ENCODE peak calls at places on chromosomes 4 and X, in seven cellular contexts. One of them, this sample, is unnamed. For H3K4me1, the result is how much of the 10 kb centered on the place peaks cover.

GRCh38 chr4:153792007-153792892 is 3.4 kb upstream of the SFRP2 start:
- DNase-seq in left ventricle myocardium inferior: no peak
- DNase-seq in neural progenitor cell: peak
- DNase-seq in PC-3: no peak
- DNase-seq in heart right ventricle: peak
- DNase-seq in transverse colon: peak
- DNase-seq in astrocyte: no peak
- DNase-seq in this sample: peak

GRCh38 chr4:151887151-151887815 is 126.5 kb upstream of the GATB start:
- DNase-seq in astrocyte: peak
- DNase-seq in transverse colon: no peak
- DNase-seq in left ventricle myocardium inferior: no peak
- DNase-seq in neural progenitor cell: no peak
- DNase-seq in heart right ventricle: no peak
- DNase-seq in PC-3: peak
- DNase-seq in this sample: no peak

GRCh38 chr4:110104661-110105060 is 93.8 kb downstream of the ELOVL6 start:
- DNase-seq in heart right ventricle: no peak
- DNase-seq in transverse colon: no peak
- DNase-seq in neural progenitor cell: peak
- DNase-seq in PC-3: no peak
- DNase-seq in astrocyte: no peak
- DNase-seq in left ventricle myocardium inferior: no peak
- DNase-seq in this sample: no peak

GRCh38 chrX:50905334-50905733 is 5.2 kb upstream of the BMP15 start:
- DNase-seq in astrocyte: no peak
- DNase-seq in left ventricle myocardium inferior: no peak
- DNase-seq in PC-3: peak
- DNase-seq in transverse colon: peak
- DNase-seq in heart right ventricle: no peak
- DNase-seq in neural progenitor cell: peak
- DNase-seq in this sample: no peak

GRCh38 chrX:112851161-112851779 is 10.6 kb upstream of the AMOT start:
- DNase-seq in transverse colon: no peak
- DNase-seq in heart right ventricle: no peak
- DNase-seq in PC-3: no peak
- DNase-seq in astrocyte: no peak
- DNase-seq in left ventricle myocardium inferior: no peak
- DNase-seq in neural progenitor cell: peak
- DNase-seq in this sample: no peak

GRCh38 chr4:139815646-139816601 is 150.3 kb downstream of the MGST2 start:
- DNase-seq in left ventricle myocardium inferior: peak
- DNase-seq in transverse colon: peak
- DNase-seq in PC-3: peak
- DNase-seq in astrocyte: peak
- DNase-seq in neural progenitor cell: peak
- DNase-seq in heart right ventricle: peak
- DNase-seq in this sample: peak

GRCh38 chr4:52244773-52245360 is 193.8 kb downstream of the SPATA18 start:
- DNase-seq in neural progenitor cell: no peak
- DNase-seq in PC-3: peak
- DNase-seq in astrocyte: no peak
- DNase-seq in heart right ventricle: no peak
- DNase-seq in left ventricle myocardium inferior: no peak
- DNase-seq in transverse colon: no peak
- DNase-seq in this sample: no peak

GRCh38 chrX:154136627-154137161 is 7.3 kb upstream of the OPN1LW start:
- DNase-seq in transverse colon: peak
- DNase-seq in PC-3: peak
- DNase-seq in heart right ventricle: peak
- DNase-seq in astrocyte: peak
- DNase-seq in neural progenitor cell: peak
- DNase-seq in left ventricle myocardium inferior: peak
- DNase-seq in this sample: peak

GRCh38 chrX:134246282-134246681 is 9.3 kb downstream of the CCDC160 start:
- DNase-seq in PC-3: peak
- DNase-seq in transverse colon: no peak
- DNase-seq in heart right ventricle: no peak
- DNase-seq in neural progenitor cell: peak
- DNase-seq in astrocyte: no peak
- DNase-seq in left ventricle myocardium inferior: no peak
- DNase-seq in this sample: no peak

GRCh38 chr4:75289843-75290616 is 224.2 kb downstream of the RCHY1 start:
- DNase-seq in astrocyte: no peak
- DNase-seq in neural progenitor cell: peak
- DNase-seq in left ventricle myocardium inferior: no peak
- DNase-seq in transverse colon: peak
- DNase-seq in heart right ventricle: no peak
- DNase-seq in PC-3: peak
- DNase-seq in this sample: no peak

GRCh38 chr4:42397635-42398447 is 553 bp downstream of the SHISA3 start:
- DNase-seq in astrocyte: peak
- DNase-seq in neural progenitor cell: peak
- DNase-seq in heart right ventricle: no peak
- DNase-seq in transverse colon: no peak
- DNase-seq in PC-3: peak
- DNase-seq in left ventricle myocardium inferior: peak
- DNase-seq in this sample: peak

GRCh38 chrX:71367396-71367795 is 1.2 kb downstream of the TAF1 start:
- DNase-seq in neural progenitor cell: no peak
- DNase-seq in PC-3: no peak
- DNase-seq in transverse colon: no peak
- DNase-seq in astrocyte: no peak
- DNase-seq in heart right ventricle: no peak
- DNase-seq in left ventricle myocardium inferior: no peak
- DNase-seq in this sample: no peak

GRCh38 chrX:48919947-48920712 is 1.3 kb upstream of the PIM2 start:
- DNase-seq in transverse colon: no peak
- DNase-seq in PC-3: no peak
- DNase-seq in left ventricle myocardium inferior: no peak
- DNase-seq in astrocyte: no peak
- DNase-seq in heart right ventricle: no peak
- DNase-seq in neural progenitor cell: no peak
- DNase-seq in this sample: no peak

GRCh38 chr4:1201851-1202525 is 29.6 kb upstream of the SPON2 start:
- DNase-seq in heart right ventricle: peak
- DNase-seq in transverse colon: peak
- DNase-seq in left ventricle myocardium inferior: no peak
- DNase-seq in astrocyte: peak
- DNase-seq in neural progenitor cell: no peak
- DNase-seq in PC-3: no peak
- DNase-seq in this sample: peak

GRCh38 chr4:161252520-161253141 is 911.2 kb downstream of the FSTL5 start:
- DNase-seq in astrocyte: no peak
- DNase-seq in PC-3: peak
- DNase-seq in heart right ventricle: no peak
- DNase-seq in transverse colon: no peak
- DNase-seq in neural progenitor cell: no peak
- DNase-seq in left ventricle myocardium inferior: no peak
- DNase-seq in this sample: no peak

GRCh38 chrX:1212532-1212931 is at the start of gene CRLF2:
- DNase-seq in neural progenitor cell: no peak
- DNase-seq in astrocyte: no peak
- DNase-seq in left ventricle myocardium inferior: no peak
- DNase-seq in heart right ventricle: no peak
- DNase-seq in PC-3: peak
- DNase-seq in transverse colon: no peak
- DNase-seq in this sample: no peak

GRCh38 chrX:30887288-30887687 is 1.8 kb downstream of the TAB3 start:
- DNase-seq in transverse colon: no peak
- DNase-seq in astrocyte: no peak
- DNase-seq in PC-3: no peak
- DNase-seq in heart right ventricle: no peak
- DNase-seq in neural progenitor cell: no peak
- DNase-seq in left ventricle myocardium inferior: no peak
- DNase-seq in this sample: no peak

GRCh38 chrX:100747090-100747489 is 15.2 kb upstream of the SYTL4 start:
- DNase-seq in heart right ventricle: no peak
- DNase-seq in neural progenitor cell: no peak
- DNase-seq in transverse colon: no peak
- DNase-seq in PC-3: no peak
- DNase-seq in left ventricle myocardium inferior: no peak
- DNase-seq in astrocyte: no peak
- DNase-seq in this sample: no peak

GRCh38 chr4:173230077-173230476 is 61.5 kb downstream of the GALNT7 start:
- DNase-seq in astrocyte: no peak
- DNase-seq in PC-3: no peak
- DNase-seq in heart right ventricle: no peak
- DNase-seq in left ventricle myocardium inferior: no peak
- DNase-seq in transverse colon: no peak
- DNase-seq in neural progenitor cell: no peak
- DNase-seq in this sample: no peak

GRCh38 chr4:173237152-173237551 is 68.5 kb downstream of the GALNT7 start:
- DNase-seq in left ventricle myocardium inferior: no peak
- DNase-seq in neural progenitor cell: no peak
- DNase-seq in heart right ventricle: no peak
- DNase-seq in PC-3: peak
- DNase-seq in transverse colon: no peak
- DNase-seq in astrocyte: no peak
- DNase-seq in this sample: no peak

GRCh38 chr4:173231916-173232315 is 63.3 kb downstream of the GALNT7 start:
- DNase-seq in heart right ventricle: no peak
- DNase-seq in left ventricle myocardium inferior: no peak
- DNase-seq in neural progenitor cell: no peak
- DNase-seq in transverse colon: no peak
- DNase-seq in astrocyte: no peak
- DNase-seq in PC-3: peak
- DNase-seq in this sample: no peak

GRCh38 chr4:173237722-173238121 is 69.1 kb downstream of the GALNT7 start:
- DNase-seq in neural progenitor cell: no peak
- DNase-seq in heart right ventricle: no peak
- DNase-seq in astrocyte: no peak
- DNase-seq in left ventricle myocardium inferior: no peak
- DNase-seq in transverse colon: no peak
- DNase-seq in PC-3: no peak
- DNase-seq in this sample: no peak

GRCh38 chr4:173235050-173235449 is 66.4 kb downstream of the GALNT7 start:
- DNase-seq in neural progenitor cell: no peak
- DNase-seq in transverse colon: no peak
- DNase-seq in astrocyte: no peak
- DNase-seq in PC-3: no peak
- DNase-seq in left ventricle myocardium inferior: no peak
- DNase-seq in heart right ventricle: no peak
- DNase-seq in this sample: no peak
- TF ChIP-seq CTCF in neural progenitor cell: no peak
- TF ChIP-seq CTCF in transverse colon: no peak
- TF ChIP-seq CTCF in astrocyte: no peak
- TF ChIP-seq CTCF in PC-3: no peak
- TF ChIP-seq CTCF in left ventricle myocardium inferior: no peak
- TF ChIP-seq CTCF in heart right ventricle: no peak
- TF ChIP-seq CTCF in this sample: no peak

GRCh38 chrX:53440631-53441517 is 6.7 kb upstream of the HSD17B10 start:
- DNase-seq in PC-3: peak
- DNase-seq in left ventricle myocardium inferior: peak
- DNase-seq in transverse colon: peak
- DNase-seq in neural progenitor cell: peak
- DNase-seq in astrocyte: peak
- DNase-seq in heart right ventricle: peak
- DNase-seq in this sample: peak
- H3K4me1 ChIP-seq in PC-3: under half
- H3K4me1 ChIP-seq in left ventricle myocardium inferior: under half
- H3K4me1 ChIP-seq in transverse colon: under half
- H3K4me1 ChIP-seq in neural progenitor cell: under half
- H3K4me1 ChIP-seq in astrocyte: under half
- H3K4me1 ChIP-seq in heart right ventricle: under half
- H3K4me1 ChIP-seq in this sample: under half

GRCh38 chr4:149690726-149691125 is 124.9 kb downstream of the IQCM start:
- DNase-seq in left ventricle myocardium inferior: no peak
- DNase-seq in neural progenitor cell: no peak
- DNase-seq in heart right ventricle: no peak
- DNase-seq in astrocyte: no peak
- DNase-seq in PC-3: no peak
- DNase-seq in transverse colon: no peak
- DNase-seq in this sample: no peak
- TF ChIP-seq CTCF in left ventricle myocardium inferior: no peak
- TF ChIP-seq CTCF in neural progenitor cell: peak
- TF ChIP-seq CTCF in heart right ventricle: no peak
- TF ChIP-seq CTCF in astrocyte: peak
- TF ChIP-seq CTCF in PC-3: peak
- TF ChIP-seq CTCF in transverse colon: no peak
- TF ChIP-seq CTCF in this sample: no peak

GRCh38 chr4:183100298-183100599 is 1.2 kb downstream of the WWC2 start:
- DNase-seq in astrocyte: no peak
- DNase-seq in PC-3: no peak
- DNase-seq in left ventricle myocardium inferior: no peak
- DNase-seq in transverse colon: no peak
- DNase-seq in neural progenitor cell: no peak
- DNase-seq in heart right ventricle: no peak
- DNase-seq in this sample: no peak
- H3K4me1 ChIP-seq in astrocyte: under half
- H3K4me1 ChIP-seq in PC-3: under half
- H3K4me1 ChIP-seq in left ventricle myocardium inferior: half or more
- H3K4me1 ChIP-seq in transverse colon: under half
- H3K4me1 ChIP-seq in neural progenitor cell: under half
- H3K4me1 ChIP-seq in heart right ventricle: under half
- H3K4me1 ChIP-seq in this sample: under half